ENCODE peak calls at places on chromosome 9, in four cellular contexts. R is HCT116, K is HepG2, Q is K562. N is an unnamed sample.

GRCh38 chr9:108056805-108057386 is 567.3 kb upstream of the KLF4 start:
- DNase-seq in R (no peak), K (no peak), Q (no peak), N (no peak)

GRCh38 chr9:12817702-12818101 is 42.9 kb downstream of the LURAP1L start:
- DNase-seq in R (peak; percentile 57), K (peak; percentile 76), Q (no peak), N (no peak)

GRCh38 chr9:7186175-7186574 is 428.4 kb downstream of the KDM4C start:
- DNase-seq in R (peak; percentile 12), K (peak; percentile 16), Q (peak; percentile 27), N (no peak)

GRCh38 chr9:134204991-134205578 is 40.7 kb upstream of the RNU6ATAC start:
- DNase-seq in R (no peak), K (peak; percentile 41), Q (no peak), N (no peak)

GRCh38 chr9:112535364-112535763 is 48.7 kb downstream of the KIAA1958 start:
- DNase-seq in R (no peak), K (no peak), Q (no peak), N (no peak)

GRCh38 chr9:134604834-134605233 is 36.8 kb upstream of the COL5A1 start:
- DNase-seq in R (no peak), K (no peak), Q (no peak), N (no peak)

GRCh38 chr9:76414656-76415055 is 20.4 kb upstream of the RFK start:
- DNase-seq in R (no peak), K (no peak), Q (no peak), N (no peak)

GRCh38 chr9:36993933-36994764 is 39.9 kb downstream of the PAX5 start:
- DNase-seq in R (no peak), K (no peak), Q (no peak), N (no peak)

GRCh38 chr9:69425402-69425801 is 100.4 kb downstream of the ENTREP1 start:
- DNase-seq in R (no peak), K (no peak), Q (no peak), N (no peak)

GRCh38 chr9:95189230-95190098 is 128.0 kb downstream of the FANCC start:
- DNase-seq in R (no peak), K (peak; percentile 35), Q (no peak), N (no peak)

GRCh38 chr9:87337335-87338074 is 160.2 kb upstream of the DAPK1 start:
- DNase-seq in R (no peak), K (no peak), Q (no peak), N (no peak)

GRCh38 chr9:133788819-133789733 is 50.9 kb upstream of the SARDH start:
- DNase-seq in R (no peak), K (peak; percentile 80), Q (no peak), N (no peak)

GRCh38 chr9:93589688-93590087 is 13.3 kb downstream of the PHF2 start:
- DNase-seq in R (no peak), K (peak; percentile 83), Q (no peak), N (no peak)

GRCh38 chr9:35695801-35696420 is 6.2 kb upstream of the TPM2 start:
- DNase-seq in R (no peak), K (no peak), Q (no peak), N (no peak)

GRCh38 chr9:35697486-35697885 is 7.8 kb upstream of the TPM2 start:
- DNase-seq in R (no peak), K (no peak), Q (no peak), N (no peak)

GRCh38 chr9:35698231-35698630 is 8.5 kb upstream of the TPM2 start:
- DNase-seq in R (no peak), K (no peak), Q (no peak), N (no peak)

GRCh38 chr9:35700031-35700430 is 10.3 kb upstream of the TPM2 start:
- DNase-seq in R (no peak), K (no peak), Q (no peak), N (no peak)

GRCh38 chr9:35696520-35697215 is 6.9 kb upstream of the TPM2 start:
- DNase-seq in R (peak; percentile 37), K (peak; percentile 59), Q (peak; percentile 69), N (peak; percentile 57)
- TF ChIP-seq TCF7L2 in R (no peak), K (no peak), Q (no peak), N (no peak)

GRCh38 chr9:126404459-126404858 is 77.8 kb downstream of the MVB12B start:
- DNase-seq in R (no peak), K (no peak), Q (no peak), N (no peak)
- H3K4me1 ChIP-seq in R (no peaks in the 10 kb centered on the region), K (peaks cover 7% of the 10 kb centered on the region), Q (no peaks in the 10 kb centered on the region), N (no peaks in the 10 kb centered on the region)

GRCh38 chr9:137919095-137919465 is 41.5 kb downstream of the CACNA1B start:
- DNase-seq in R (no peak), K (no peak), Q (no peak), N (no peak)

GRCh38 chr9:137917116-137917515 is 39.5 kb downstream of the CACNA1B start:
- DNase-seq in R (no peak), K (no peak), Q (no peak), N (no peak)

GRCh38 chr9:137917795-137918194 is 40.2 kb downstream of the CACNA1B start:
- DNase-seq in R (no peak), K (no peak), Q (no peak), N (no peak)

GRCh38 chr9:137919649-137920101 is 42.1 kb downstream of the CACNA1B start:
- DNase-seq in R (no peak), K (no peak), Q (no peak), N (no peak)

GRCh38 chr9:137918331-137919094 is 40.9 kb downstream of the CACNA1B start:
- DNase-seq in R (no peak), K (no peak), Q (no peak), N (no peak)
- H3K4me3 ChIP-seq in R (no peak overlapping the region), K (no peak overlapping the region), Q (no peak overlapping the region), N (no peak overlapping the region)

GRCh38 chr9:121242955-121243346 is 25.0 kb upstream of the GSN start:
- DNase-seq in R (no peak), K (no peak), Q (no peak), N (no peak)

GRCh38 chr9:121252104-121252851 is 15.7 kb upstream of the GSN start:
- DNase-seq in R (no peak), K (no peak), Q (no peak), N (no peak)

GRCh38 chr9:121242219-121242954 is 25.6 kb upstream of the GSN start:
- DNase-seq in R (no peak), K (no peak), Q (peak; percentile 23), N (no peak)

GRCh38 chr9:121249563-121249962 is 18.4 kb upstream of the GSN start:
- DNase-seq in R (no peak), K (no peak), Q (peak; percentile 68), N (no peak)

GRCh38 chr9:121246821-121247511 is 21.0 kb upstream of the GSN start:
- DNase-seq in R (no peak), K (no peak), Q (peak; percentile 16), N (no peak)
- TF ChIP-seq TCF7L2 in R (no peak), K (no peak), Q (no peak), N (no peak)

DNA sequence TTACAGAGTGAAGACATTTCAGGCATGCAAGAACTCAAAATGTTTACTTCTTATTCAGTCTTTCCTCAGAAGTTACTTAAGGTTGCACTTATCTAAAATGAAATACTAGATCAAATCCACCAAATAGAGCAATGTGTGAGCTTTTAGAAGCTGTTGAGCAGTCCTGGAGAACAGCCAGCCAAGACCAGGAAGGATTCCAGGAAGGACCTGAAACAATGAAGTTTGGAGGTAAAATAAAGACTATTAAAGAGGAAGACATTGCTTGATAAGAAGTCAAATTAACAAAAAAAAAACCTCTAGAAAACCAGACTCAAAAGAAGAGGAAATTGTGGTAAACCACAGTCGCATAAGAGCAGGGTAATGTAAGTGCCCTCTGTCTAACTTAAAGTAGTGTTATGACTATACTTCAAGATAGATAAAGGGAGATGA is 156.2 kb upstream of the S1PR3 start:
- DNase-seq in R (no peak), K (no peak), Q (no peak), N (no peak)
- H3K4me1 ChIP-seq in R (no peaks in the 10 kb centered on the region), K (no peaks in the 10 kb centered on the region), Q (no peaks in the 10 kb centered on the region), N (no peaks in the 10 kb centered on the region)

N was measured in Panc1.